ENCODE peak calls at places on chromosome 1, in five cellular contexts. T is stimulated activated CD4-positive, alpha-beta T cell treated with anti-CD3 and anti-CD28 coated beads, Interleukin-4, amount 100 ng/mL, for 4 hours; J is CD8-positive, alpha-beta T cell; L is NCI-H1105 treated with DMSO at 0.1 percent for 48 hours; I is activated CD4-positive, alpha-beta T cell treated with anti-CD3 and anti-CD28 coated beads, Interleukin-2, amount 50 U/mL, for 1 hour. E is an unnamed sample.

GRCh38 chr1:7478797-7479499 is 292.1 kb upstream of the VAMP3 start:
- DNase-seq in L (peak), T (no peak), I (no peak), J (no peak), E (peak)

GRCh38 chr1:9311029-9311428 is 18.3 kb downstream of the SPSB1 start:
- DNase-seq in T (no peak), J (no peak), I (no peak), L (no peak), E (no peak)

GRCh38 chr1:170707116-170707515 is 43.2 kb downstream of the PRRX1 start:
- DNase-seq in J (no peak), I (no peak), T (no peak), L (no peak), E (no peak)

GRCh38 chr1:106498238-106498637 is 558.2 kb upstream of the PRMT6 start:
- DNase-seq in T (no peak), I (no peak), L (no peak), J (no peak), E (no peak)

GRCh38 chr1:10762875-10763274 is 33.6 kb downstream of the CASZ1 start:
- DNase-seq in J (no peak), I (no peak), T (no peak), L (no peak), E (no peak)

GRCh38 chr1:240491156-240491555 is 120.8 kb downstream of the GREM2 start:
- DNase-seq in I (no peak), J (no peak), T (no peak), L (no peak), E (no peak)

GRCh38 chr1:8161546-8162110 is 135.5 kb upstream of the ERRFI1 start:
- DNase-seq in T (no peak), J (no peak), L (no peak), I (no peak), E (no peak)

GRCh38 chr1:24666794-24667193 is 23.7 kb downstream of the SRRM1 start:
- DNase-seq in I (no peak), T (no peak), J (no peak), L (no peak), E (no peak)

GRCh38 chr1:154434346-154435075 is 29.4 kb downstream of the IL6R start:
- DNase-seq in L (no peak), I (no peak), T (no peak), J (no peak), E (peak)

GRCh38 chr1:107739183-107739582 is 225.8 kb downstream of the VAV3 start:
- DNase-seq in J (no peak), I (no peak), L (no peak), T (no peak), E (no peak)

GRCh38 chr1:22857661-22858060 is 115.0 kb downstream of the LACTBL1 start:
- DNase-seq in I (no peak), J (no peak), T (no peak), L (no peak), E (no peak)

GRCh38 chr1:213186168-213186567 is 135.1 kb downstream of the RPS6KC1 start:
- DNase-seq in J (no peak), L (no peak), I (no peak), T (no peak), E (no peak)

GRCh38 chr1:14083706-14084105 is 383.7 kb downstream of the PRDM2 start:
- DNase-seq in L (no peak), J (no peak), I (no peak), T (no peak), E (no peak)

GRCh38 chr1:84711091-84711490 is 20.8 kb upstream of the SSX2IP start:
- DNase-seq in J (no peak), T (no peak), I (no peak), L (no peak), E (no peak)

GRCh38 chr1:22379566-22379965 is 72.1 kb upstream of the ZBTB40 start:
- DNase-seq in I (no peak), J (no peak), L (no peak), T (no peak), E (no peak)

GRCh38 chr1:41700581-41700980 is 216.1 kb upstream of the EDN2 start:
- DNase-seq in T (no peak), L (no peak), I (no peak), J (no peak), E (no peak)

GRCh38 chr1:177514207-177514606 is 343.4 kb downstream of the BRINP2 start:
- DNase-seq in J (no peak), T (no peak), L (no peak), I (no peak), E (no peak)

GRCh38 chr1:93702102-93702827 is 20.6 kb upstream of the BCAR3 start:
- DNase-seq in J (no peak), L (no peak), I (no peak), T (no peak), E (no peak)

GRCh38 chr1:185393821-185394220 is 76.8 kb upstream of the IVNS1ABP start:
- DNase-seq in T (no peak), I (no peak), J (no peak), L (no peak), E (no peak)

GRCh38 chr1:186483561-186483960 is 22.6 kb upstream of the PDC start:
- DNase-seq in T (no peak), I (no peak), J (no peak), L (no peak), E (no peak)